ENCODE peak calls at places on chromosomes 2 and 18, in eight cellular contexts. W is gastrocnemius medialis, L is pancreas, P is left ventricle myocardium inferior, K is endodermal cell, I is body of pancreas, Y is Panc1, N is astrocyte. X is an unnamed sample.

GRCh38 chr2:218959761-218960195 is 312 bp downstream of the CDK5R2 start:
- DNase-seq in N (no peak), P (no peak), L (no peak), W (no peak), I (no peak), Y (no peak), K (no peak), X (no peak)

GRCh38 chr2:23505218-23505983 is 120.4 kb downstream of the KLHL29 start:
- DNase-seq in L (no peak), P (no peak), N (no peak), K (no peak), W (no peak), Y (no peak), I (no peak), X (no peak)

GRCh38 chr2:56613917-56614316 is 430.1 kb downstream of the CCDC85A start:
- DNase-seq in K (no peak), I (no peak), Y (no peak), N (peak; percentile 67), P (no peak), L (no peak), W (no peak), X (no peak)

GRCh38 chr2:177282101-177282573 is 17.6 kb upstream of the NFE2L2 start:
- DNase-seq in K (peak; percentile 54), L (no peak), I (no peak), P (peak; percentile 33), Y (no peak), N (no peak), W (peak; percentile 63), X (peak; percentile 31)

GRCh38 chr2:237546876-237547395 is 19.4 kb upstream of the PRLH start:
- DNase-seq in W (no peak), K (no peak), P (no peak), I (no peak), L (peak; percentile 35), Y (no peak), N (no peak), X (no peak)

GRCh38 chr2:45028276-45028675 is 19.0 kb upstream of the SIX2 start:
- DNase-seq in I (no peak), P (no peak), Y (no peak), L (no peak), N (peak; percentile 29), K (no peak), W (no peak), X (no peak)

GRCh38 chr18:25493401-25493800 is 141.4 kb upstream of the ZNF521 start:
- DNase-seq in W (no peak), L (no peak), N (no peak), P (no peak), Y (no peak), K (no peak), I (no peak), X (no peak)

GRCh38 chr2:181810823-181811695 is 80.5 kb upstream of the ITPRID2 start:
- DNase-seq in P (no peak), K (peak; percentile 62), W (no peak), L (no peak), I (peak; percentile 74), Y (peak; percentile 71), N (peak; percentile 97), X (peak; percentile 84)

GRCh38 chr2:189015378-189015777 is 41.2 kb downstream of the COL3A1 start:
- DNase-seq in N (no peak), L (no peak), P (no peak), I (no peak), W (no peak), Y (no peak), K (no peak), X (peak; percentile 50)

GRCh38 chr2:134758632-134759031 is 39.8 kb upstream of the TMEM163 start:
- DNase-seq in Y (no peak), L (no peak), I (no peak), N (no peak), W (no peak), K (no peak), P (no peak), X (no peak)

GRCh38 chr18:10579079-10579867 is 53.4 kb downstream of the NAPG start:
- DNase-seq in P (no peak), Y (no peak), K (no peak), I (no peak), L (no peak), N (peak; percentile 45), W (no peak), X (no peak)

GRCh38 chr2:176170606-176171005 is 13.5 kb downstream of the HOXD3 start:
- DNase-seq in K (no peak), P (no peak), W (no peak), N (peak; percentile 57), I (no peak), L (no peak), Y (no peak), X (no peak)

GRCh38 chr2:176172007-176172747 is 15.1 kb downstream of the HOXD3 start:
- DNase-seq in K (peak; percentile 75), W (no peak), Y (no peak), N (no peak), P (no peak), L (no peak), I (no peak), X (no peak)

GRCh38 chr2:176172748-176173586 is 15.5 kb upstream of the HOXD1 start:
- DNase-seq in W (no peak), Y (no peak), K (no peak), I (no peak), P (no peak), N (peak; percentile 49), L (no peak), X (no peak)

GRCh38 chr2:176169711-176170110 is 12.6 kb downstream of the HOXD3 start:
- DNase-seq in N (no peak), I (no peak), Y (no peak), W (no peak), L (no peak), P (no peak), K (no peak), X (no peak)

GRCh38 chr2:176171331-176172006 is 14.4 kb downstream of the HOXD3 start:
- DNase-seq in P (no peak), K (peak; percentile 85), Y (no peak), L (no peak), I (no peak), N (peak; percentile 58), W (no peak), X (no peak)
- H3K27ac ChIP-seq in P (no peak overlapping the region), K (no peak overlapping the region), Y (no peak overlapping the region), L (no peak overlapping the region), I (no peak overlapping the region), N (peak overlapping the region; percentile 32), W (no peak overlapping the region), X (no peak overlapping the region)

GRCh38 chr2:238985036-238985729 is 137.3 kb downstream of the TWIST2 start:
- DNase-seq in K (peak; percentile 24), P (no peak), L (no peak), N (no peak), Y (no peak), I (no peak), W (no peak), X (no peak)

GRCh38 chr2:238988105-238988504 is 140.2 kb downstream of the TWIST2 start:
- DNase-seq in P (no peak), W (no peak), L (no peak), K (no peak), I (no peak), N (no peak), Y (no peak), X (no peak)

GRCh38 chr2:238985931-238986446 is 138.1 kb downstream of the TWIST2 start:
- DNase-seq in Y (no peak), W (no peak), I (no peak), N (no peak), P (no peak), K (peak; percentile 50), L (no peak), X (no peak)

GRCh38 chr2:238987352-238987981 is 139.6 kb downstream of the TWIST2 start:
- DNase-seq in W (no peak), I (no peak), P (no peak), L (no peak), K (peak; percentile 13), Y (no peak), N (no peak), X (no peak)

DNA sequence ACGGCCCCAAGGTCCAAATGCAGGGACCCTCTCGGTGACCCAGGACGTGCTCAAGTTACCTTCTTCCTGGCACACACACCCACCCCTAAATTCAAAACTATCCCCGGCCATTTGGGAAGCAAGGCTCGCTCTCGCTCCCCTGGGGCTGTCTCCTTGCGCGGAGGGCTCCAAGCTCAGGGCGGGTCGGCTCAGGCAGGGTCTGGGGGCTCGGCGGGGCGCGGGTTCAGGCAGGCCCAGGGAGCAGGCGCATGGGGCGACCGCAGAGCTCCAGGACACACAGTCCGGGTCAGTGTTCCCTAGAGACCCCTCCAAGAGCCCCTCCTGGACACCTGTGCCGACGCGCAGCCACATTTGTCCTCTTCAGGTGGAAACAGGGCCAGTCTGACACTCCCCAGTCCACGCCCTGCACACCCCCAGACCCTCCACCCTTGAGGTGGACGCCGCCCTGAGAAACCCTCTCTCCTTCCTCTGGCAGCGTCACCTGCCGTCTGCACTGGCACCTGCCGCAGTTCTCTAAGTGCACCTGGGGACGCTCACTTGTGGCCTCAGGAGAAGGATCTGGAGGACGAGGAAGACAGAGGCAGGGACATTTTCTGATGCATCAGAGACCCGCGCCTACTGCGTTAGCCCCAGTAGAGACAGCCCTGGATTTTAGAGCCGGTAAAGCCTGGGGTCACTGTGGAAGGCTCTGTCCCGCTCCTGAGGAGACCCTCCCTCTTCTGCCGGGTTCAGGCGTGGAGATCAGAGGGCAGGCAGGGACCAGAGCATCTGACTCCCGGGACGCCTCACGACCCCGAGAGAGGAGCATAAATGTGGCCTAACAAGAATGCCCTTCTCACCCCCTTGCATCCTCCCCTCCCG is 138.8 kb downstream of the TWIST2 start:
- DNase-seq in K (peak; percentile 45), P (no peak), Y (no peak), W (no peak), L (no peak), N (no peak), I (no peak), X (no peak)
- H3K27me3 ChIP-seq in K (no peaks in the 10 kb centered on the region), P (peaks cover 62% of the 10 kb centered on the region), Y (no peaks in the 10 kb centered on the region), W (no peaks in the 10 kb centered on the region), L (no peaks in the 10 kb centered on the region), N (peaks cover 3% of the 10 kb centered on the region), I (no peaks in the 10 kb centered on the region), X (no peaks in the 10 kb centered on the region)

GRCh38 chr2:214876815-214877214 is 67.3 kb upstream of the BARD1 start:
- DNase-seq in P (no peak), W (no peak), I (no peak), L (no peak), K (no peak), N (no peak), Y (no peak), X (no peak)
- TF ChIP-seq CTCF in P (no peak), W (no peak), I (no peak), L (no peak), K (no peak), N (no peak), Y (no peak), X (no peak)

DNA sequence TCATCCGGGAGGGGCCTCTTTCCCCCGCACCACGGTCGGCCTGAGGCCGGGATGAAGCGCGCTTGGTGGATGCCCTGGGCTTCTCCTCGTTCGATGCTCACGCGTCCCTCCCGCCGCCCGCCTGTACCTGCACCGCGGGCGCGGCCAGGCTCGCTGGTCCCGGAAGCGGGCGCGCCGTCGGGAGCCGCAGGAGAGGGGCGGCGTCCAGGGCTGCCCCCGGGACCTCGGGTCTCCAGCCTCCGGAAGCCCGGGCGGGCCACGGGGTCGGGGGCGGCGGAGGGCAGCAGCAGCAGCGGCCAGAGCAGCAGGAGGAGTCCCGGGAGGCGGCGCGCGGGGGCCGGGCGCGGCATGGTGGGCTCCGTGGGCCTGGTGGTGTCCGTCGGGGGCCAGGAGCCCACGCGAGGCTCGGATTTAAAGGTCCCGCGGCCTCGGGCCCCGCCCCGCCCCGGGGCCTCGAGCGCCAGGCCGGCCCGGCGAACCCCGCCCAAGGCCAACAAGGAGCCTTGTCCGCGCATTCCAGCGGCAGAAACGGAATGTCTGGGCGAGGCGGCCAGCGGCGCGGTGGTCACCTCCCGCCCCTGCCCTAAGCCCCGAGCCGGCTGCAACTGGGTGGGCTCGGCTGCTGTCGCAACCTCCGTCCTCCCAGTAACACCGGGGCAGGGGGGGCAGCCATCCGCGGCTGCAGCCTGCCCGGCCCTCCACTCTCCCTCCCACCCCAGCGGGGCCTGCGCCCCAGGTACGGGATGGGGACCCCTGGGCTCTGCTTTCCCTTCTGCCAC is at the start of gene MATN3:
- DNase-seq in N (peak; percentile 32), P (peak; percentile 25), K (peak; percentile 90), L (peak; percentile 73), W (no peak), Y (no peak), I (peak; percentile 53), X (no peak)
- H3K27ac ChIP-seq in N (no peak within 1 kb of the TSS), P (peak within 1 kb of the TSS; percentile 50), K (no peak within 1 kb of the TSS), L (no peak within 1 kb of the TSS), W (no peak within 1 kb of the TSS), Y (peak within 1 kb of the TSS; percentile 31), I (no peak within 1 kb of the TSS), X (peak within 1 kb of the TSS; percentile 42)